ENCODE peak calls at places on chromosomes 13 and 19, in ten cellular contexts. B is activated CD8-positive, alpha-beta T cell treated with anti-CD3 and anti-CD28 coated beads, Interleukin-2, amount 10 ng/mL, durations not matched to agents 7 days and 5 days; I is foreskin keratinocyte; Y is AG04449; A is renal cortical epithelial cell; S is colonic mucosa; V is Calu3; T is NCI-H1105 treated with DMSO at 0.1 percent for 48 hours; H is AML-193; Q is EL. G is an unnamed sample.

GRCh38 chr13:67383358-67383757 is 153.2 kb upstream of the PCDH9 start:
- DNase-seq in Q (no peak), A (peak), H (no peak), T (no peak), Y (no peak), V (no peak), S (no peak), B (no peak), I (no peak), G (no peak)

GRCh38 chr19:55581828-55582223 is 1.2 kb upstream of the ZNF579 start:
- DNase-seq in I (no peak), Y (no peak), S (no peak), A (peak), B (no peak), H (no peak), T (no peak), V (no peak), Q (no peak), G (no peak)

GRCh38 chr19:4609878-4610511 is 29.3 kb upstream of the TNFAIP8L1 start:
- DNase-seq in V (no peak), Q (no peak), H (peak), B (no peak), Y (no peak), A (no peak), T (peak), I (no peak), S (no peak), G (no peak)

GRCh38 chr13:73961181-73961580 is 173.0 kb downstream of the KLF12 start:
- DNase-seq in S (no peak), V (no peak), A (no peak), Q (no peak), H (no peak), Y (no peak), T (no peak), B (no peak), I (no peak), G (no peak)

GRCh38 chr13:101596803-101597202 is 144.3 kb downstream of the ITGBL1 start:
- DNase-seq in T (no peak), I (no peak), B (no peak), V (no peak), Y (no peak), A (no peak), H (no peak), Q (no peak), S (no peak), G (no peak)

GRCh38 chr13:27968316-27969072 is 621 bp downstream of the CDX2 start:
- DNase-seq in T (peak), H (no peak), Y (no peak), I (no peak), S (peak), Q (peak), B (no peak), A (no peak), V (no peak), G (no peak)

GRCh38 chr13:24502567-24503375 is 9.8 kb downstream of the PARP4 start:
- DNase-seq in Y (no peak), H (no peak), I (peak), T (no peak), Q (peak), S (peak), A (peak), B (no peak), V (peak), G (no peak)

GRCh38 chr19:56071151-56071550 is 49.9 kb downstream of the ZNF787 start:
- DNase-seq in T (no peak), S (no peak), Q (no peak), V (peak), A (no peak), Y (no peak), B (no peak), I (no peak), H (peak), G (no peak)

GRCh38 chr19:31533114-31533513 is 183.9 kb upstream of the TSHZ3 start:
- DNase-seq in H (no peak), T (no peak), A (no peak), B (no peak), I (no peak), S (no peak), V (no peak), Q (no peak), Y (no peak), G (no peak)

GRCh38 chr13:33644607-33645543 is 173.1 kb upstream of the RFC3 start:
- DNase-seq in A (no peak), S (no peak), I (no peak), Q (no peak), Y (no peak), V (no peak), T (no peak), B (no peak), H (peak), G (no peak)

GRCh38 chr13:28805193-28805819 is 14.8 kb upstream of the MTUS2 start:
- DNase-seq in B (peak), H (peak), A (no peak), I (peak), Q (peak), T (no peak), S (peak), Y (no peak), V (peak), G (no peak)

GRCh38 chr19:35069706-35070105 is 28.2 kb downstream of the HPN start:
- DNase-seq in S (no peak), Q (no peak), I (no peak), A (no peak), T (no peak), Y (no peak), B (no peak), H (no peak), V (no peak), G (no peak)

GRCh38 chr19:47019431-47020041 is at the start of gene NPAS1:
- DNase-seq in S (no peak), Y (no peak), B (no peak), A (no peak), V (no peak), I (no peak), T (no peak), H (no peak), Q (no peak), G (no peak)

GRCh38 chr13:24693862-24694471 is 13.8 kb downstream of the ATP12A start:
- DNase-seq in S (peak), I (peak), V (peak), H (peak), B (peak), Y (no peak), A (peak), T (peak), Q (peak), G (peak)

GRCh38 chr19:55383789-55384575 is at the start of gene TMEM238:
- DNase-seq in Y (no peak), Q (peak), H (peak), T (peak), A (no peak), B (peak), I (no peak), S (peak), V (peak), G (no peak)

GRCh38 chr19:18086590-18087138 is at the start of gene IL12RB1:
- DNase-seq in H (no peak), Y (no peak), B (peak), V (no peak), Q (peak), T (no peak), I (no peak), S (no peak), A (no peak), G (peak)

GRCh38 chr19:35115538-35115951 is at the start of gene FXYD3:
- DNase-seq in V (no peak), B (no peak), A (no peak), I (no peak), S (peak), H (no peak), Q (no peak), T (no peak), Y (no peak), G (no peak)

GRCh38 chr13:113403255-113404104 is 39.5 kb upstream of the GRTP1 start:
- DNase-seq in S (no peak), A (no peak), Y (no peak), H (no peak), V (no peak), T (no peak), B (no peak), Q (no peak), I (no peak), G (no peak)

GRCh38 chr19:17703823-17704463 is 15.3 kb upstream of the MAP1S start:
- DNase-seq in T (no peak), V (no peak), H (no peak), I (no peak), S (peak), Y (no peak), A (no peak), B (peak), Q (peak), G (no peak)

GRCh38 chr13:55244991-55245644 is 1895.6 kb upstream of the PRR20A start:
- DNase-seq in I (no peak), H (peak), Y (no peak), Q (no peak), B (no peak), T (peak), A (no peak), V (no peak), S (no peak), G (peak)

GRCh38 chr13:45179428-45179827 is 21.4 kb downstream of the KCTD4 start:
- DNase-seq in Q (peak), I (no peak), B (no peak), S (peak), A (peak), T (no peak), V (no peak), H (no peak), Y (no peak), G (no peak)

GRCh38 chr13:98293103-98293502 is 116.0 kb upstream of the RNF113B start:
- DNase-seq in A (peak), I (no peak), S (no peak), Q (no peak), T (no peak), H (no peak), B (no peak), Y (no peak), V (no peak), G (no peak)

GRCh38 chr13:97431365-97431764 is 2.6 kb upstream of the RAP2A start:
- DNase-seq in S (no peak), A (no peak), H (no peak), Q (no peak), Y (no peak), I (no peak), B (no peak), T (no peak), V (no peak), G (no peak)

GRCh38 chr13:37495046-37495445 is 103.5 kb downstream of the POSTN start:
- DNase-seq in S (no peak), Y (no peak), I (peak), B (no peak), Q (peak), H (no peak), V (no peak), A (peak), T (no peak), G (no peak)

GRCh38 chr13:80047406-80047805 is 293.5 kb downstream of the SPRY2 start:
- DNase-seq in V (no peak), I (no peak), Y (peak), Q (no peak), A (peak), H (no peak), B (no peak), T (no peak), S (no peak), G (no peak)

GRCh38 chr13:23723463-23723862 is 153.3 kb downstream of the TNFRSF19 start:
- DNase-seq in I (no peak), Y (peak), Q (peak), V (no peak), A (peak), T (no peak), H (no peak), S (no peak), B (no peak), G (no peak)

GRCh38 chr13:74771964-74772363 is 637.8 kb upstream of the KLF12 start:
- DNase-seq in T (no peak), Q (peak), V (no peak), H (no peak), S (no peak), I (peak), B (no peak), A (peak), Y (peak), G (no peak)

GRCh38 chr13:98393873-98394272 is 183.0 kb downstream of the STK24 start:
- DNase-seq in Y (no peak), T (no peak), V (no peak), B (no peak), I (no peak), Q (no peak), H (no peak), A (no peak), S (no peak), G (no peak)

GRCh38 chr13:30049692-30050091 is 199.3 kb upstream of the UBL3 start:
- DNase-seq in T (no peak), V (no peak), Q (peak), H (no peak), S (no peak), Y (no peak), A (no peak), I (peak), B (no peak), G (no peak)

GRCh38 chr19:8690753-8691539 is 7.6 kb downstream of the ACTL9 start:
- DNase-seq in H (no peak), T (no peak), B (no peak), V (no peak), Y (no peak), A (no peak), S (no peak), Q (no peak), I (no peak), G (no peak)

GRCh38 chr19:30703645-30704044 is 331.5 kb downstream of the ZNF536 start:
- DNase-seq in Y (no peak), A (no peak), V (no peak), S (no peak), Q (no peak), B (no peak), T (no peak), I (no peak), H (no peak), G (no peak)

GRCh38 chr13:52599037-52599852 is 43.0 kb upstream of the HNRNPA1L2 start:
- DNase-seq in I (peak), V (no peak), B (no peak), Y (no peak), S (no peak), H (no peak), T (peak), Q (peak), A (peak), G (no peak)

GRCh38 chr19:11261902-11262839 is at the start of gene DOCK6:
- DNase-seq in H (no peak), V (peak), A (no peak), S (peak), I (no peak), Q (no peak), Y (no peak), T (no peak), B (no peak), G (no peak)

GRCh38 chr19:35123573-35123972 is 8.0 kb downstream of the FXYD3 start:
- DNase-seq in S (peak), V (peak), B (no peak), T (no peak), I (peak), Y (no peak), Q (no peak), H (no peak), A (no peak), G (no peak)

GRCh38 chr19:51803965-51804364 is 9.0 kb downstream of the FPR3 start:
- DNase-seq in B (no peak), A (no peak), V (no peak), I (no peak), T (no peak), Y (no peak), Q (no peak), H (peak), S (no peak), G (no peak)

GRCh38 chr19:16862826-16863405 is 25.9 kb upstream of the F2RL3 start:
- DNase-seq in T (no peak), H (peak), Y (no peak), B (no peak), A (no peak), Q (no peak), V (no peak), S (no peak), I (no peak), G (no peak)

GRCh38 chr13:52001120-52001731 is 10.0 kb downstream of the ATP7B start:
- DNase-seq in V (no peak), T (peak), S (no peak), I (peak), H (peak), Y (no peak), Q (peak), B (no peak), A (peak), G (peak)

G was measured in Jurkat, Clone E6-1.